ENCODE peak calls at places on chromosomes 1 and 21, in ten cellular contexts. X, Z, S, I, A, W, F, V, R and Q are unnamed samples.

GRCh38 chr1:205481629-205482071 is 22.8 kb upstream of the CDK18 start:
- DNase-seq in W (no peak), R (no peak), Z (no peak), S (no peak), V (no peak), X (no peak), I (peak), F (no peak), A (no peak), Q (no peak)

GRCh38 chr1:232428781-232429530 is 201.0 kb downstream of the SIPA1L2 start:
- DNase-seq in R (no peak), X (peak), Z (no peak), V (no peak), I (no peak), A (no peak), W (no peak), F (no peak), S (no peak), Q (no peak)

GRCh38 chr1:224520808-224521207 is 86.2 kb upstream of the WDR26 start:
- DNase-seq in R (no peak), A (no peak), S (no peak), Z (no peak), W (no peak), I (no peak), X (no peak), F (no peak), V (no peak), Q (no peak)

GRCh38 chr1:30378991-30379581 is 344.3 kb downstream of the MATN1 start:
- DNase-seq in F (no peak), V (no peak), W (no peak), I (peak), Z (no peak), A (peak), X (peak), R (no peak), S (no peak), Q (peak)

GRCh38 chr21:36835383-36835795 is 131.1 kb downstream of the HLCS start:
- DNase-seq in F (no peak), V (no peak), X (no peak), W (no peak), I (no peak), A (no peak), R (no peak), S (peak), Z (no peak), Q (no peak)

GRCh38 chr1:33049381-33049780 is 12.7 kb upstream of the AK2 start:
- DNase-seq in V (no peak), I (peak), S (no peak), W (no peak), Z (no peak), A (no peak), F (no peak), R (no peak), X (no peak), Q (no peak)

GRCh38 chr1:185862235-185862634 is 128.0 kb downstream of the HMCN1 start:
- DNase-seq in Z (no peak), W (no peak), X (no peak), S (no peak), V (no peak), A (no peak), I (no peak), R (no peak), F (no peak), Q (no peak)

GRCh38 chr21:37507716-37508115 is 141.1 kb downstream of the DYRK1A start:
- DNase-seq in X (no peak), I (no peak), R (no peak), A (no peak), F (no peak), V (no peak), W (no peak), S (no peak), Z (no peak), Q (no peak)

GRCh38 chr1:90391116-90391515 is 326.0 kb downstream of the BARHL2 start:
- DNase-seq in F (no peak), I (peak), Z (no peak), X (no peak), R (no peak), W (no peak), A (no peak), V (no peak), S (no peak), Q (no peak)